ENCODE peak calls at places on chromosomes 5 and 9, in nine cellular contexts. G, P, A, U, M, W, V, I and D are unnamed samples.

GRCh38 chr5:119288364-119289047 is 67.3 kb upstream of the TNFAIP8 start:
- DNase-seq in G (no peak), P (no peak), A (no peak), U (no peak), M (no peak), W (no peak), V (no peak), I (no peak), D (no peak)

GRCh38 chr5:109914906-109915305 is 225.2 kb downstream of the MAN2A1 start:
- DNase-seq in G (no peak), P (no peak), A (no peak), U (no peak), M (no peak), W (no peak), V (no peak), I (no peak), D (no peak)

GRCh38 chr9:137168907-137169763 is 716 bp downstream of the LRRC26 start:
- DNase-seq in G (peak), P (no peak), A (peak), U (no peak), M (no peak), W (no peak), V (no peak), I (peak), D (peak)

GRCh38 chr5:124328201-124328600 is 418.2 kb downstream of the ZNF608 start:
- DNase-seq in G (no peak), P (no peak), A (no peak), U (no peak), M (no peak), W (no peak), V (no peak), I (no peak), D (no peak)

GRCh38 chr5:165272471-165272870 is 1767.1 kb downstream of the MAT2B start:
- DNase-seq in G (no peak), P (no peak), A (no peak), U (no peak), M (no peak), W (no peak), V (no peak), I (no peak), D (no peak)

GRCh38 chr5:84382363-84383295 is 2.1 kb downstream of the EDIL3 start:
- DNase-seq in G (peak), P (peak), A (no peak), U (peak), M (peak), W (peak), V (peak), I (peak), D (no peak)

GRCh38 chr5:133260715-133261114 is 208.9 kb downstream of the HSPA4 start:
- DNase-seq in G (no peak), P (no peak), A (no peak), U (no peak), M (no peak), W (no peak), V (no peak), I (no peak), D (no peak)

GRCh38 chr9:93096131-93096802 is at the start of gene CARD19:
- DNase-seq in G (peak), P (peak), A (peak), U (peak), M (peak), W (peak), V (peak), I (no peak), D (peak)

GRCh38 chr9:130463141-130463540 is 18.4 kb downstream of the ASS1 start:
- DNase-seq in G (no peak), P (no peak), A (no peak), U (no peak), M (no peak), W (no peak), V (no peak), I (no peak), D (no peak)

GRCh38 chr5:179375236-179375685 is 30.0 kb upstream of the ADAMTS2 start:
- DNase-seq in G (no peak), P (no peak), A (no peak), U (no peak), M (no peak), W (no peak), V (no peak), I (no peak), D (no peak)

GRCh38 chr5:126998201-126998631 is 32.1 kb downstream of the MARCHF3 start:
- DNase-seq in G (no peak), P (no peak), A (no peak), U (no peak), M (peak), W (no peak), V (no peak), I (no peak), D (peak)

GRCh38 chr5:83559141-83559785 is 87.7 kb downstream of the VCAN start:
- DNase-seq in G (peak), P (no peak), A (no peak), U (no peak), M (no peak), W (no peak), V (no peak), I (no peak), D (no peak)

GRCh38 chr5:117623042-117623815 is 1048.6 kb upstream of the SEMA6A start:
- DNase-seq in G (peak), P (no peak), A (no peak), U (no peak), M (no peak), W (no peak), V (no peak), I (no peak), D (no peak)

GRCh38 chr5:41973087-41973486 is 48.0 kb downstream of the FBXO4 start:
- DNase-seq in G (no peak), P (no peak), A (no peak), U (no peak), M (no peak), W (no peak), V (no peak), I (no peak), D (no peak)

GRCh38 chr9:129627556-129628492 is 1.9 kb downstream of the NTMT1 start:
- DNase-seq in G (no peak), P (no peak), A (no peak), U (no peak), M (no peak), W (peak), V (no peak), I (no peak), D (no peak)

GRCh38 chr5:32042571-32042970 is 131.5 kb downstream of the GOLPH3 start:
- DNase-seq in G (no peak), P (no peak), A (no peak), U (no peak), M (no peak), W (no peak), V (no peak), I (no peak), D (no peak)
- TF ChIP-seq CTCF in G (no peak), P (no peak), A (no peak), U (no peak), M (no peak), W (no peak), V (no peak), I (no peak), D (no peak)

GRCh38 chr9:15307523-15307841 is 466 bp upstream of the TTC39B start:
- DNase-seq in G (no peak), P (no peak), A (no peak), U (no peak), M (no peak), W (no peak), V (no peak), I (no peak), D (no peak)
- TF ChIP-seq CTCF in G (no peak), P (no peak), A (no peak), U (no peak), M (no peak), W (no peak), V (peak), I (no peak), D (no peak)

DNA sequence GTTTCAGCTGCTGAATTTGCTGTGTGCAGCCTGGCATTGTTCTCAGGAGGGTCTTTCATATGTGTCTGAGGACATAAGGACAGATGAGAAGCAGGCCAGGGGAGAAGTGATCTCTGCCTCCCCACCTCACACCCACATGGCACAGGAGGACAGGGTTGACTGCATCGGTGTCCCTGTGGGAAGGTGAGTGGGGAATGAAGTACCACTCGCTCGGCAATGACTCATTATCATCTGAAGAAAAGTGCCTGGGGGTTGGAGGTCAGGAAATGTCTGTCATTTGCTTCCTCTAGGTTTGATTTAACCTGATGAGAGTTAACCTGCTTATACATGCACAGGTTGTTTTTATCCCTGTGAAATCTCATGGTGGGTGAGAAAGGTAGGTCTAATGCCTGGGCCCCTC is 195.0 kb downstream of the GADD45G start:
- DNase-seq in G (no peak), P (no peak), A (no peak), U (no peak), M (no peak), W (no peak), V (no peak), I (no peak), D (no peak)
- TF ChIP-seq CTCF in G (no peak), P (no peak), A (no peak), U (no peak), M (no peak), W (no peak), V (no peak), I (no peak), D (no peak)

DNA sequence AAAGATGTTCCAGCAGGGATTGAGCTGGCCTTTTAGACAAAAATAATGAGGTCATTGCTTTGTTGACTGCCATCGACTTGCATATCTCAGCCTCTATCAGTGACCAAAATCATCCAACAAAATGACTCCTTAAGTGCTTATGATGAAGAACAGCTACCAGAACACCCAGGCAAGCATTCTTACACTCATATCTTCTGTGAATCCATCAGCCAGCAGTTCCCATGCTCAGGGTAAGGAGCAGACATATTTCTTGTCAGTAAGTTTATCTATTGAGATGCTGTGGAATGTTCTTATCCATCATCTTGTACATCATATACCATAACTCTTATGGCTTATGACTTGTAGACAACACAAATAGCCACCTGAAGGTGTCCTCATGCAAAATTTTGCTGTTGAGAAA is 20.2 kb upstream of the SPDL1 start:
- DNase-seq in G (no peak), P (no peak), A (no peak), U (no peak), M (no peak), W (no peak), V (no peak), I (no peak), D (no peak)
- TF ChIP-seq CTCF in G (no peak), P (no peak), A (no peak), U (no peak), M (no peak), W (no peak), V (no peak), I (no peak), D (no peak)

DNA sequence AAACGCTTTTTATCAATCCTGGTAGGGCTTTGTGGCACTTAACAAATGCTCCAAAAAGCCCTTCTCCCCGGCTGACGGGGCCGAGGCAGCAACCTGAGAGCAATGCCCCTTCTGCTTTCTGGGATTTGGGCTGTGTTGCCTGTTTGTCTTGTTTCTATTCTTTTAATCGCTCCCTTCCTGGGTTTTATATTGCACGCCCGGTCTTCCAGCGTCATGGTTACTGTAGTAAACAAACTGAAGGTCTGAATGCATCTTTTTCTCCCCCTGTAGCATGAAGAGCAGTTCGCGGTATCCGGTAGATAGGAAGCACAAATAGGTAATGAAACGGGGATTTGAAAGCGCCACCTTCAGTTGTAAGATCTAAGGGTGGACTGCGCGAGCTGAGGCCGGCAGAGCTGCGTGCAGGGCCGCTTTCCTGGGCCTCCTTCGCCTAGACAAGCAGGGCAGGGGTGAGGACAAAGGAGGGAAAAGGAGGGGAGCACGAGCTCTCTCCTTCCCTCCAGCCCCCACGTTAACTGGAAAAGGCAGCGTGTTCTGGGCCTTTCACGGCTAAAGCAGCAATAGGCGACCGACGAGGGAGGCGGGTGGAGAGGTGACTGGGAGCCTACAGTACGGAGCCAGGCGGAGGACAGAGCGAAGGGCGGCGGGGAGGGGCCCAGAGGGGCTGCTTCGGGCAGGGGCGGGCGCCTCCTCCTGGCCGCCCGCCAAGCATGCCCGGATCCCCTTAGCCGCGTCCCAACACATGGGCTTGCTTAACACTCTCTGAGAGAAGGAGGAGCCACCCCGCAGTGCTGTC is 49.3 kb upstream of the ZNF366 start:
- DNase-seq in G (peak), P (peak), A (peak), U (peak), M (peak), W (peak), V (peak), I (peak), D (peak)
- TF ChIP-seq CTCF in G (peak), P (no peak), A (no peak), U (no peak), M (peak), W (no peak), V (peak), I (peak), D (peak)

GRCh38 chr9:104090578-104090977 is 3.5 kb upstream of the SMC2 start:
- DNase-seq in G (no peak), P (no peak), A (no peak), U (no peak), M (no peak), W (no peak), V (no peak), I (no peak), D (no peak)
- TF ChIP-seq CTCF in G (no peak), P (no peak), A (no peak), U (no peak), M (no peak), W (no peak), V (no peak), I (no peak), D (no peak)

GRCh38 chr9:121721770-121722169 is 70.3 kb downstream of the DAB2IP start:
- DNase-seq in G (no peak), P (peak), A (no peak), U (peak), M (peak), W (no peak), V (no peak), I (no peak), D (no peak)

GRCh38 chr9:121718063-121718462 is 66.6 kb downstream of the DAB2IP start:
- DNase-seq in G (no peak), P (no peak), A (no peak), U (peak), M (peak), W (peak), V (no peak), I (peak), D (no peak)

GRCh38 chr9:121718501-121718900 is 67.1 kb downstream of the DAB2IP start:
- DNase-seq in G (no peak), P (no peak), A (no peak), U (no peak), M (no peak), W (no peak), V (no peak), I (no peak), D (no peak)

GRCh38 chr9:121720311-121720991 is 69.0 kb downstream of the DAB2IP start:
- DNase-seq in G (peak), P (peak), A (no peak), U (no peak), M (no peak), W (no peak), V (no peak), I (no peak), D (no peak)

DNA sequence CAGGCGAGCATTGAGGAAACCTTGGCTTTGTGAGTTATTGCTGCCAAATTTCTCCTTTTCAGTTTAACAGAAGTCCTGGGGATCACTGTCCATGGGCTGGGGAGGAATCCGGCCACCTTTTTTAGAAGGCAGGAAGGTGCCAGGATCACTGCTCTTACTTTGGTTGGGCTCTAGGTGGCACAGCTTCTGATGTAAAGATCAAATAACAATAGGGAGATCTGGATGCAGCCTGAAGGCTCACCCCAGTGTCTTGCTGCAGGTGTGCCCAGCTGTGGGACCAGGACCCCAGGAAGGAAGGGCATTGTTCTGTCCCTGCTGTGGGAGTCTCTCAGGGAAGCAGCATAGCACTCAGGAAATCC is 69.5 kb downstream of the DAB2IP start:
- DNase-seq in G (no peak), P (no peak), A (no peak), U (no peak), M (no peak), W (no peak), V (no peak), I (no peak), D (no peak)
- TF ChIP-seq CTCF in G (no peak), P (no peak), A (no peak), U (no peak), M (peak), W (no peak), V (peak), I (no peak), D (no peak)

GRCh38 chr5:21919417-21920022 is 933.6 kb downstream of the CDH12 start:
- DNase-seq in G (peak), P (no peak), A (no peak), U (no peak), M (peak), W (no peak), V (no peak), I (peak), D (peak)
- TF ChIP-seq CTCF in G (no peak), P (peak), A (peak), U (peak), M (peak), W (peak), V (peak), I (peak), D (peak)

GRCh38 chr9:113876806-113877236 is 712 bp downstream of the ZNF618 start:
- DNase-seq in G (no peak), P (no peak), A (no peak), U (no peak), M (no peak), W (no peak), V (no peak), I (no peak), D (no peak)
- TF ChIP-seq CTCF in G (no peak), P (peak), A (no peak), U (peak), M (peak), W (peak), V (peak), I (peak), D (no peak)